ENCODE peak calls at places on chromosomes 12 and 14, in seven cellular contexts. One of them, this sample, is unnamed.
A peak's percentile ranks its signal among the peaks of the same experiment; 100 is the strongest.

GRCh38 chr12:50400104-50400637 is 514 bp upstream of the LARP4 start:
- DNase-seq in right cardiac atrium: no peak
- DNase-seq in DND-41: no peak
- DNase-seq in HCT116: no peak
- DNase-seq in cardiac muscle cell: no peak
- DNase-seq in CD4-positive, alpha-beta memory T cell: no peak
- DNase-seq in Panc1: no peak
- DNase-seq in this sample: no peak

GRCh38 chr14:105853089-105853906 is 326.9 kb downstream of the TMEM121 start:
- DNase-seq in right cardiac atrium: peak; percentile 8
- DNase-seq in DND-41: peak; percentile 2
- DNase-seq in HCT116: no peak
- DNase-seq in cardiac muscle cell: no peak
- DNase-seq in CD4-positive, alpha-beta memory T cell: no peak
- DNase-seq in Panc1: no peak
- DNase-seq in this sample: peak; percentile 25

GRCh38 chr12:55712700-55713415 is 3.0 kb upstream of the BLOC1S1 start:
- DNase-seq in right cardiac atrium: peak; percentile 38
- DNase-seq in DND-41: no peak
- DNase-seq in HCT116: no peak
- DNase-seq in cardiac muscle cell: no peak
- DNase-seq in CD4-positive, alpha-beta memory T cell: no peak
- DNase-seq in Panc1: no peak
- DNase-seq in this sample: no peak

GRCh38 chr12:68591716-68592437 is 18.8 kb upstream of the RAP1B start:
- DNase-seq in right cardiac atrium: no peak
- DNase-seq in DND-41: peak; percentile 73
- DNase-seq in HCT116: no peak
- DNase-seq in cardiac muscle cell: no peak
- DNase-seq in CD4-positive, alpha-beta memory T cell: peak; percentile 76
- DNase-seq in Panc1: no peak
- DNase-seq in this sample: no peak

GRCh38 chr14:93954900-93955891 is 21.2 kb downstream of the ASB2 start:
- DNase-seq in right cardiac atrium: no peak
- DNase-seq in DND-41: peak; percentile 5
- DNase-seq in HCT116: no peak
- DNase-seq in cardiac muscle cell: peak; percentile 66
- DNase-seq in CD4-positive, alpha-beta memory T cell: peak; percentile 63
- DNase-seq in Panc1: no peak
- DNase-seq in this sample: no peak

GRCh38 chr12:49084438-49084837 is 10.2 kb downstream of the DHH start:
- DNase-seq in right cardiac atrium: no peak
- DNase-seq in DND-41: no peak
- DNase-seq in HCT116: no peak
- DNase-seq in cardiac muscle cell: no peak
- DNase-seq in CD4-positive, alpha-beta memory T cell: no peak
- DNase-seq in Panc1: no peak
- DNase-seq in this sample: no peak

GRCh38 chr12:47722926-47723631 is 2.2 kb downstream of the ENDOU start:
- DNase-seq in right cardiac atrium: no peak
- DNase-seq in DND-41: no peak
- DNase-seq in HCT116: no peak
- DNase-seq in cardiac muscle cell: peak; percentile 67
- DNase-seq in CD4-positive, alpha-beta memory T cell: no peak
- DNase-seq in Panc1: no peak
- DNase-seq in this sample: no peak

GRCh38 chr12:111404362-111405148 is 1.2 kb upstream of the SH2B3 start:
- DNase-seq in right cardiac atrium: peak; percentile 61
- DNase-seq in DND-41: peak; percentile 68
- DNase-seq in HCT116: no peak
- DNase-seq in cardiac muscle cell: no peak
- DNase-seq in CD4-positive, alpha-beta memory T cell: peak; percentile 42
- DNase-seq in Panc1: no peak
- DNase-seq in this sample: peak; percentile 32

GRCh38 chr12:68611094-68611818 is 557 bp downstream of the RAP1B start:
- DNase-seq in right cardiac atrium: peak; percentile 80
- DNase-seq in DND-41: peak; percentile 65
- DNase-seq in HCT116: no peak
- DNase-seq in cardiac muscle cell: peak; percentile 75
- DNase-seq in CD4-positive, alpha-beta memory T cell: peak; percentile 53
- DNase-seq in Panc1: no peak
- DNase-seq in this sample: peak; percentile 55

GRCh38 chr12:69440016-69440415 is 30.2 kb upstream of the FRS2 start:
- DNase-seq in right cardiac atrium: no peak
- DNase-seq in DND-41: no peak
- DNase-seq in HCT116: no peak
- DNase-seq in cardiac muscle cell: no peak
- DNase-seq in CD4-positive, alpha-beta memory T cell: no peak
- DNase-seq in Panc1: no peak
- DNase-seq in this sample: no peak

GRCh38 chr14:59217011-59217410 is 28.5 kb downstream of the DAAM1 start:
- DNase-seq in right cardiac atrium: no peak
- DNase-seq in DND-41: no peak
- DNase-seq in HCT116: no peak
- DNase-seq in cardiac muscle cell: no peak
- DNase-seq in CD4-positive, alpha-beta memory T cell: no peak
- DNase-seq in Panc1: no peak
- DNase-seq in this sample: no peak

GRCh38 chr12:99146185-99146584 is 501.1 kb downstream of the APAF1 start:
- DNase-seq in right cardiac atrium: peak; percentile 13
- DNase-seq in DND-41: no peak
- DNase-seq in HCT116: no peak
- DNase-seq in cardiac muscle cell: no peak
- DNase-seq in CD4-positive, alpha-beta memory T cell: no peak
- DNase-seq in Panc1: no peak
- DNase-seq in this sample: no peak

GRCh38 chr14:96757456-96757855 is 39.7 kb upstream of the VRK1 start:
- DNase-seq in right cardiac atrium: no peak
- DNase-seq in DND-41: no peak
- DNase-seq in HCT116: no peak
- DNase-seq in cardiac muscle cell: no peak
- DNase-seq in CD4-positive, alpha-beta memory T cell: no peak
- DNase-seq in Panc1: no peak
- DNase-seq in this sample: no peak

GRCh38 chr14:51244591-51244990 is 4.5 kb downstream of the TMX1 start:
- DNase-seq in right cardiac atrium: no peak
- DNase-seq in DND-41: no peak
- DNase-seq in HCT116: no peak
- DNase-seq in cardiac muscle cell: no peak
- DNase-seq in CD4-positive, alpha-beta memory T cell: no peak
- DNase-seq in Panc1: no peak
- DNase-seq in this sample: no peak

GRCh38 chr12:77384941-77385340 is 319.6 kb upstream of the E2F7 start:
- DNase-seq in right cardiac atrium: no peak
- DNase-seq in DND-41: no peak
- DNase-seq in HCT116: no peak
- DNase-seq in cardiac muscle cell: no peak
- DNase-seq in CD4-positive, alpha-beta memory T cell: no peak
- DNase-seq in Panc1: no peak
- DNase-seq in this sample: no peak

GRCh38 chr14:98321838-98322237 is 950.2 kb downstream of the BCL11B start:
- DNase-seq in right cardiac atrium: no peak
- DNase-seq in DND-41: no peak
- DNase-seq in HCT116: no peak
- DNase-seq in cardiac muscle cell: no peak
- DNase-seq in CD4-positive, alpha-beta memory T cell: no peak
- DNase-seq in Panc1: no peak
- DNase-seq in this sample: no peak

GRCh38 chr12:89673603-89674002 is 35.0 kb downstream of the ATP2B1 start:
- DNase-seq in right cardiac atrium: no peak
- DNase-seq in DND-41: no peak
- DNase-seq in HCT116: no peak
- DNase-seq in cardiac muscle cell: no peak
- DNase-seq in CD4-positive, alpha-beta memory T cell: no peak
- DNase-seq in Panc1: no peak
- DNase-seq in this sample: no peak

GRCh38 chr12:89672589-89672979 is 36.1 kb downstream of the ATP2B1 start:
- DNase-seq in right cardiac atrium: no peak
- DNase-seq in DND-41: no peak
- DNase-seq in HCT116: no peak
- DNase-seq in cardiac muscle cell: no peak
- DNase-seq in CD4-positive, alpha-beta memory T cell: no peak
- DNase-seq in Panc1: no peak
- DNase-seq in this sample: no peak

GRCh38 chr12:89676935-89677334 is 31.7 kb downstream of the ATP2B1 start:
- DNase-seq in right cardiac atrium: no peak
- DNase-seq in DND-41: no peak
- DNase-seq in HCT116: no peak
- DNase-seq in cardiac muscle cell: no peak
- DNase-seq in CD4-positive, alpha-beta memory T cell: no peak
- DNase-seq in Panc1: no peak
- DNase-seq in this sample: no peak

GRCh38 chr12:89671469-89671868 is 37.2 kb downstream of the ATP2B1 start:
- DNase-seq in right cardiac atrium: no peak
- DNase-seq in DND-41: no peak
- DNase-seq in HCT116: no peak
- DNase-seq in cardiac muscle cell: no peak
- DNase-seq in CD4-positive, alpha-beta memory T cell: no peak
- DNase-seq in Panc1: no peak
- DNase-seq in this sample: peak; percentile 53

DNA sequence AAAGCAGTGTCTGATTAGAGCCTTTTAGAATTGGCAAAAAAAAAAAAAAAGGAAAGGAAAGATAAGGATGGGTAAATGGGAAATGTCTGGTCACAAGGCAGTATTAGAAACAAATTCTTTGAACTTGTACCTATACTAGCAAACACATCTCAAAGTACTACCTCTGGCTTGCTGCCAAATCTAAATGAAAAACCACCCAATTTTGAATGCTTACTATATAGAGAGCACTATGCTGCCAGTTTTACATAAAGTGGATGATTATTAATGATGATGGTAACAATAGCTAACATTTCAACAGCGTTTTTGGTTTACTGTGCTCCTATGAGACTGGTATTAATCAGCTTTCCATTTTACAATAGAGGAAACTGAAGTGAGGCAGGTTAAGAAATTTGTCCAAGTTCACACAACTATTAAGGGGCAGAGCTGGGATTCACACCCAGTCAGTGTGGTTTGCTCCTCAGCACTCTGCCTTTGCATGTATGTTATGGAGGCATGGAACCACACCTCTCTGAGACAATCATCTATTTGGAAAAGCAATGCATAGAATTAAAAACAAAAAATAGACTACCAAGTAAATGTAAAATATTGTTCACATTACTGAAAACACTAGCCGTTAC is 34.2 kb downstream of the ATP2B1 start:
- DNase-seq in right cardiac atrium: no peak
- DNase-seq in DND-41: no peak
- DNase-seq in HCT116: no peak
- DNase-seq in cardiac muscle cell: no peak
- DNase-seq in CD4-positive, alpha-beta memory T cell: no peak
- DNase-seq in Panc1: no peak
- DNase-seq in this sample: no peak
- H3K4me1 ChIP-seq in right cardiac atrium: peaks cover 1% of the 10 kb centered on the region
- H3K4me1 ChIP-seq in DND-41: no peaks in the 10 kb centered on the region
- H3K4me1 ChIP-seq in HCT116: no peaks in the 10 kb centered on the region
- H3K4me1 ChIP-seq in cardiac muscle cell: peaks cover 4% of the 10 kb centered on the region
- H3K4me1 ChIP-seq in CD4-positive, alpha-beta memory T cell: peaks cover 85% of the 10 kb centered on the region
- H3K4me1 ChIP-seq in Panc1: peaks cover 3% of the 10 kb centered on the region
- H3K4me1 ChIP-seq in this sample: peaks cover 23% of the 10 kb centered on the region

GRCh38 chr14:70947739-70948138 is 40.5 kb downstream of the PCNX1 start:
- DNase-seq in right cardiac atrium: no peak
- DNase-seq in DND-41: peak; percentile 19
- DNase-seq in HCT116: no peak
- DNase-seq in cardiac muscle cell: no peak
- DNase-seq in CD4-positive, alpha-beta memory T cell: no peak
- DNase-seq in Panc1: no peak
- DNase-seq in this sample: peak; percentile 2

GRCh38 chr14:70942342-70942706 is 35.1 kb downstream of the PCNX1 start:
- DNase-seq in right cardiac atrium: no peak
- DNase-seq in DND-41: no peak
- DNase-seq in HCT116: no peak
- DNase-seq in cardiac muscle cell: no peak
- DNase-seq in CD4-positive, alpha-beta memory T cell: no peak
- DNase-seq in Panc1: no peak
- DNase-seq in this sample: no peak

GRCh38 chr14:70943838-70944237 is 36.6 kb downstream of the PCNX1 start:
- DNase-seq in right cardiac atrium: no peak
- DNase-seq in DND-41: peak; percentile 13
- DNase-seq in HCT116: no peak
- DNase-seq in cardiac muscle cell: no peak
- DNase-seq in CD4-positive, alpha-beta memory T cell: no peak
- DNase-seq in Panc1: no peak
- DNase-seq in this sample: no peak
- H3K27ac ChIP-seq in right cardiac atrium: no peak overlapping the region
- H3K27ac ChIP-seq in DND-41: no peak overlapping the region
- H3K27ac ChIP-seq in HCT116: no peak overlapping the region
- H3K27ac ChIP-seq in cardiac muscle cell: no peak overlapping the region
- H3K27ac ChIP-seq in CD4-positive, alpha-beta memory T cell: no peak overlapping the region
- H3K27ac ChIP-seq in Panc1: no peak overlapping the region
- H3K27ac ChIP-seq in this sample: no peak overlapping the region

DNA sequence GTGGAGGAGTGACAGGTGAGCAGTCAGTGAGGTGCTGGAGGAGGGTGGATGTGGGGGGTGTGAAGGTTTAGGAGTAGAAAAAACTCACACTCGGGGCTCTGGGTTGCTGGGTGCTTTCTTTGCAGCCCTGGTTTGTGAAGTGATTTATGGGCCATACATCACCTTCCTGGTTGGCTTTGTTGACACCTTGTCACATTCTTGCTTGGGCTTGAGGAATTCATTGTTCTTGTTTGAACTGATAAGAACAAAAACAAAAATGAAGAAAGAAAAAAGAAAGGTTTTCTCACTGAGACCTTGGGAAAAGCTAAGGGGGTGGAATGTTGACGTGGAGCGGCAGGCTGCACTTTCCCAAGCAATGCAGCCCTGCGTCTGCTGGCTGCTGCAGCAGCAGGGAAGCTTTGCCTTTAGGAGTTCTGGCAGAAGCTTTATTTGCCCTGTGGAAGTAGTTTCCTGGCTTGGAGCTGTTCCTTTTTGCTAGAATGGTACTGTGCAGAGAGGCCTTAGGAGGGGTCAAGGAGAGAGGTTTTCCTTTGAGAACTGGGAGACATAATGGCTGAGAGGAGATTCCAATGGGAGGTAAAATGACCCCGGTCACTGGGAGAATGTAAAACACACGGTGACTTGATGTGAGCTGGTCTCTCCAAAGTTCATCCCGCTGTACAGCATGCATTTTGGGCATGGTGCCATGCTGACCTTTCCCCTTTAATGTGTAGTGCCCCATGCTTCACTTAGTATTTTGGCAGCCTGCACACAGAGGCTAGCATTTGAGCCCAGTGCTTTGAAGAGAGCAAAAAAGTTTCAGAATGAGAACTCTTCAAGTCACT is 52.8 kb downstream of the HMGA2 start:
- DNase-seq in right cardiac atrium: no peak
- DNase-seq in DND-41: no peak
- DNase-seq in HCT116: no peak
- DNase-seq in cardiac muscle cell: peak; percentile 51
- DNase-seq in CD4-positive, alpha-beta memory T cell: no peak
- DNase-seq in Panc1: no peak
- DNase-seq in this sample: no peak
- H3K4me1 ChIP-seq in right cardiac atrium: peaks cover 3% of the 10 kb centered on the region
- H3K4me1 ChIP-seq in DND-41: no peaks in the 10 kb centered on the region
- H3K4me1 ChIP-seq in HCT116: peaks cover 99% of the 10 kb centered on the region
- H3K4me1 ChIP-seq in cardiac muscle cell: peaks cover 32% of the 10 kb centered on the region
- H3K4me1 ChIP-seq in CD4-positive, alpha-beta memory T cell: no peaks in the 10 kb centered on the region
- H3K4me1 ChIP-seq in Panc1: peaks cover 86% of the 10 kb centered on the region
- H3K4me1 ChIP-seq in this sample: peaks cover 27% of the 10 kb centered on the region

GRCh38 chr14:80700601-80701000 is 240.9 kb downstream of the CEP128 start:
- DNase-seq in right cardiac atrium: no peak
- DNase-seq in DND-41: no peak
- DNase-seq in HCT116: no peak
- DNase-seq in cardiac muscle cell: no peak
- DNase-seq in CD4-positive, alpha-beta memory T cell: no peak
- DNase-seq in Panc1: no peak
- DNase-seq in this sample: no peak

GRCh38 chr14:80699861-80700260 is 241.7 kb downstream of the CEP128 start:
- DNase-seq in right cardiac atrium: no peak
- DNase-seq in DND-41: no peak
- DNase-seq in HCT116: no peak
- DNase-seq in cardiac muscle cell: no peak
- DNase-seq in CD4-positive, alpha-beta memory T cell: no peak
- DNase-seq in Panc1: no peak
- DNase-seq in this sample: no peak

GRCh38 chr14:80705241-80705980 is 236.1 kb downstream of the CEP128 start:
- DNase-seq in right cardiac atrium: no peak
- DNase-seq in DND-41: no peak
- DNase-seq in HCT116: no peak
- DNase-seq in cardiac muscle cell: no peak
- DNase-seq in CD4-positive, alpha-beta memory T cell: no peak
- DNase-seq in Panc1: no peak
- DNase-seq in this sample: no peak
- H3K27ac ChIP-seq in right cardiac atrium: no peak overlapping the region
- H3K27ac ChIP-seq in DND-41: no peak overlapping the region
- H3K27ac ChIP-seq in HCT116: no peak overlapping the region
- H3K27ac ChIP-seq in cardiac muscle cell: no peak overlapping the region
- H3K27ac ChIP-seq in CD4-positive, alpha-beta memory T cell: no peak overlapping the region
- H3K27ac ChIP-seq in Panc1: no peak overlapping the region
- H3K27ac ChIP-seq in this sample: no peak overlapping the region